ENCODE peak calls at places on chromosomes 12 and 14, in four cellular contexts. I, O, W and H are unnamed samples.

GRCh38 chr12:87085286-87085685 is 829.1 kb upstream of the MGAT4C start:
- DNase-seq in I (no peak), W (no peak), O (no peak), H (no peak)

GRCh38 chr12:101781834-101782543 is 42.7 kb upstream of the SYCP3 start:
- DNase-seq in I (no peak), W (no peak), O (no peak), H (no peak)

GRCh38 chr14:36935976-36936678 is 236.3 kb downstream of the SLC25A21 start:
- DNase-seq in I (no peak), O (no peak), W (no peak), H (no peak)

GRCh38 chr14:81767266-81767987 is 233.8 kb upstream of the SEL1L start:
- DNase-seq in I (no peak), O (no peak), W (no peak), H (no peak)

GRCh38 chr12:27751386-27752047 is 28.5 kb upstream of the KLHL42 start:
- DNase-seq in W (no peak), I (no peak), O (no peak), H (no peak)

GRCh38 chr12:131832393-131833231 is 4.4 kb downstream of the MMP17 start:
- DNase-seq in I (peak; percentile 78), W (no peak), O (peak; percentile 55), H (no peak)

GRCh38 chr14:106343636-106344035 is 817.3 kb downstream of the TMEM121 start:
- DNase-seq in I (no peak), W (peak; percentile 62), O (no peak), H (no peak)

GRCh38 chr12:89525002-89525823 is 617 bp upstream of the GALNT4 start:
- DNase-seq in W (no peak), O (peak; percentile 90), I (peak; percentile 88), H (no peak)

GRCh38 chr12:121839993-121840761 is 18.5 kb downstream of the HPD start:
- DNase-seq in I (no peak), W (no peak), O (no peak), H (no peak)

GRCh38 chr12:129830796-129831195 is 73.0 kb downstream of the TMEM132D start:
- DNase-seq in W (no peak), I (no peak), O (peak; percentile 84), H (no peak)

GRCh38 chr12:71166280-71166679 is 8.5 kb upstream of the TSPAN8 start:
- DNase-seq in I (peak; percentile 60), W (no peak), O (no peak), H (no peak)

GRCh38 chr14:85293820-85294219 is 236.1 kb upstream of the FLRT2 start:
- DNase-seq in O (no peak), W (no peak), I (no peak), H (no peak)

GRCh38 chr12:103771466-103771865 is 69.6 kb downstream of the NT5DC3 start:
- DNase-seq in I (peak; percentile 81), W (no peak), O (peak; percentile 93), H (no peak)

GRCh38 chr14:23207146-23207540 is 23.7 kb upstream of the SLC7A8 start:
- DNase-seq in W (no peak), I (no peak), O (no peak), H (no peak)

GRCh38 chr14:50107850-50108249 is 8.5 kb downstream of the VCPKMT start:
- DNase-seq in W (no peak), O (no peak), I (no peak), H (no peak)

GRCh38 chr14:52706286-52706685 is 714 bp upstream of the PSMC6 start:
- DNase-seq in I (no peak), W (no peak), O (no peak), H (no peak)

GRCh38 chr14:52703664-52704063 is 3.3 kb upstream of the PSMC6 start:
- DNase-seq in I (no peak), O (no peak), W (no peak), H (no peak)

GRCh38 chr14:52703225-52703624 is 3.8 kb upstream of the PSMC6 start:
- DNase-seq in O (no peak), I (no peak), W (peak; percentile 64), H (no peak)

GRCh38 chr14:52711666-52712065 is 4.7 kb downstream of the PSMC6 start:
- DNase-seq in O (no peak), W (no peak), I (no peak), H (no peak)

GRCh38 chr14:52706724-52707706 is at the start of gene PSMC6:
- DNase-seq in I (peak; percentile 98), W (peak; percentile 94), O (peak; percentile 98), H (peak; percentile 67)
- H3K27ac ChIP-seq in I (peak within 1 kb of the TSS; percentile 92), W (peak within 1 kb of the TSS; percentile 85), O (peak within 1 kb of the TSS; percentile 82), H (peak within 1 kb of the TSS; percentile 87)

GRCh38 chr14:61690982-61691381 is 4.3 kb upstream of the HIF1A start:
- DNase-seq in W (no peak), I (no peak), O (no peak), H (no peak)
- H3K27ac ChIP-seq in W (no peak overlapping the region), I (no peak overlapping the region), O (no peak overlapping the region), H (no peak overlapping the region)

GRCh38 chr12:108647936-108648287 is 14.2 kb upstream of the SELPLG start:
- DNase-seq in O (peak; percentile 57), W (no peak), I (no peak), H (no peak)
- H3K27ac ChIP-seq in O (no peak overlapping the region), W (peak overlapping the region; percentile 20), I (peak overlapping the region; percentile 36), H (no peak overlapping the region)

DNA sequence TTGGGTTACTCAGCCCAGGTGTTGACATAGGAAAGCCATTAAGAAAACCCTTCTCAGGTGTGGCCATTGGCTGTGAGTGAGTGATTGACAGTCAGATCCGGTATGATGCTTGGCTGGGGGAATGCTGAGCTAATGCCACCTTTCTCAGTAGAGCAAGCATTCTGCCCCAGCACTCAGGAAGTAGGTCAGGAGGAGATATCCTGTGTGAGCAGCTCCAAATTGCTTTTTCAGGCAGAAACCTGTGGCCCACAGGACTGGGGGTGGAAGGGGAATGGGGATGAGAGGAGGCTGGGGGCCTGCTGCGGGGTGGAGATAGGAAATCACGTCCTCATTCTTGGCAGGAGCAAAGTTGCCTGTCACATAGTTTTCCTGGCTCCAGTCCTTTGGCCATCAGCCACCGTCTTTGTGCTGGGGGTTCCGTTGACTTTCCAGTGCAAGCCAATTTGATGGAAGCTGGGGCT is 55.7 kb downstream of the NINJ2 start:
- DNase-seq in I (no peak), W (no peak), O (peak; percentile 81), H (no peak)
- H3K27ac ChIP-seq in I (peak overlapping the region; percentile 33), W (peak overlapping the region; percentile 63), O (no peak overlapping the region), H (peak overlapping the region; percentile 7)

DNA sequence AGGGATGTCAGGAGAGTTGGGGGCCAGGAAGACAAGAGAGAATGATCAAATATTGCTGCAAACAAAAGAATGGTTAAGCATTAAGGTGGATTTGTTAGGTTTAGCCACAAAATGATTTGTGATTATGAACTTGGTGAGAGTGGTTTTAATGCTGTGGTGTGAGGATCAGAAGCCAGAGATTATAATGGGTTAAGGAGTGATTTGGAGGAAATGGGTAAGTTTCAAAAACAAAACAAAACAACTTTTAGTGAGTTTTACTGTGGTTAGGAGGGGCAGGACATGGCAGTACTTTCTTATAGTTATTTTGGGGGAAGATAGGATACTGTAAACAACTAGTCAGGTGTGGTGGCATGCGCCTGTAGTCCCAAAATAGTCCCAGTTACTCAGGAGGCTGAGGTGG is 24.0 kb downstream of the DIP2B start:
- DNase-seq in I (no peak), O (peak; percentile 7), W (no peak), H (no peak)
- H3K27ac ChIP-seq in I (no peak overlapping the region), O (no peak overlapping the region), W (no peak overlapping the region), H (no peak overlapping the region)

GRCh38 chr14:102525213-102526143 is 15.9 kb upstream of the ANKRD9 start:
- DNase-seq in I (no peak), W (no peak), O (no peak), H (no peak)

GRCh38 chr14:102524451-102525212 is 15.1 kb upstream of the ANKRD9 start:
- DNase-seq in O (peak; percentile 100), W (peak; percentile 100), I (peak; percentile 100), H (peak; percentile 86)

GRCh38 chr14:102528441-102529170 is 19.0 kb upstream of the ANKRD9 start:
- DNase-seq in I (no peak), O (no peak), W (no peak), H (no peak)

GRCh38 chr14:102530828-102531478 is 21.4 kb upstream of the ANKRD9 start:
- DNase-seq in I (no peak), O (no peak), W (no peak), H (no peak)

DNA sequence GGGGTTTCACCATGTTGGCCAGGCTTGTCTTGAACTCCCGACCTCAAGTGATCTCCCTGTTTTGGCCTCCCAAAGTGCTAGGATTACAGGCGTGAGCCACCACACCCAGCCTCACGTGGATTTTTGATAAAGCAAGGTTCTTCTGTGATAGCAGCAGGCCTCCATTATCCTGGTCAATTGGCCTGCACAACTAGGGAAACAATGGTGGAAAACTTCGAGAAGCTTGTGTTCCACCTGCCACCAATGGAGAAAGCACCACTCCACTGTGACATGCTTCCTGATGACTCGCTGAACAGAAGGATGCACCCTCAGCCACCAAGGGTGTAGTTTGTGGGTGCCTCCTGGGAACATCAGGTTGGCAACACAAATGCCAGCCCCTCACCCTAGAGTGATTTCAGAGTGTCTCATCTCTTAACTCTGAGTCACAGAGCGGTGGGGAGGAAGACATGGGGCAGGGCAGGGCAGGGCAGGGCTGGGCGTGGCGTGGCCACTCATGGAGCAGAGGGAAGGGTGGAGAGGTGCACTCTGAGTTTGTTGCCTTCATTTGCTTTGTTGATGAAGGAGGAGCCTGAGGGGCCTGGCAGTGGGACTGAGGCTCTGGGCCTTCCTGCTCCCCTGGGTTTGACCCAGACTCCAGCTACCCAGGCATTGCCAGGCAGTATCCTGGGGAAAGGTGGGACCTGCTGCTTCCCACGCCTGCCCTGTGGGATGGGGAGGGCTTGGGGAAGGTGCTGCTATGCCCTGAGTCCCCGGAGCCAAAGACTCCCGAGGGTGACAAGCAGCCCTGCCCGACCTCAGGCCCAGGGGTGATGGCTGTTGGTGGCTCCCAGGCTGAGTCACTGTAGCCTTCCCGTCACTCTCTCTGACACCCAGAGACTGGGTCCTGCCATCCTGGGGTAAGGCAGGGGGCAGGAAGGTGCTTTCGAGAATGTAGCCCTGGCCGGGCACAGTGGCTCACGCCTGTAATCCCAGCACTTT is 18.0 kb upstream of the ANKRD9 start:
- DNase-seq in I (peak; percentile 86), O (no peak), W (no peak), H (no peak)
- H3K27ac ChIP-seq in I (peak overlapping the region; percentile 39), O (no peak overlapping the region), W (no peak overlapping the region), H (no peak overlapping the region)